ENCODE peak calls at places on chromosomes 11 and 22, in six cellular contexts. W, O, N, F, S and Q are unnamed samples.

GRCh38 chr22:36386351-36386899 is 1.3 kb downstream of the MYH9 start:
- DNase-seq in W (peak), O (peak), N (peak), F (no peak), S (no peak), Q (no peak)

GRCh38 chr11:796565-797299 is 1.3 kb downstream of the SLC25A22 start:
- DNase-seq in W (peak), O (no peak), N (peak), F (peak), S (no peak), Q (no peak)

GRCh38 chr11:1927151-1928037 is 7.9 kb downstream of the TNNT3 start:
- DNase-seq in W (peak), O (no peak), N (peak), F (no peak), S (no peak), Q (no peak)

GRCh38 chr11:69700278-69701140 is 3.3 kb downstream of the FGF19 start:
- DNase-seq in W (peak), O (peak), N (peak), F (peak), S (no peak), Q (peak)

GRCh38 chr11:60127311-60127811 is 38.9 kb downstream of the MS4A2 start:
- DNase-seq in W (no peak), O (no peak), N (no peak), F (no peak), S (no peak), Q (no peak)

GRCh38 chr22:43441751-43442150 is 29.9 kb downstream of the MPPED1 start:
- DNase-seq in W (no peak), O (no peak), N (no peak), F (no peak), S (no peak), Q (no peak)

GRCh38 chr11:16036218-16036617 is 320.1 kb downstream of the SOX6 start:
- DNase-seq in W (no peak), O (no peak), N (no peak), F (no peak), S (no peak), Q (no peak)

GRCh38 chr11:17927643-17928343 is 85.1 kb downstream of the SERGEF start:
- DNase-seq in W (no peak), O (no peak), N (no peak), F (no peak), S (no peak), Q (no peak)

GRCh38 chr22:49954991-49955580 is 5.5 kb upstream of the PIM3 start:
- DNase-seq in W (no peak), O (no peak), N (peak), F (peak), S (no peak), Q (no peak)

GRCh38 chr22:40285508-40285907 is 60.8 kb upstream of the ADSL start:
- DNase-seq in W (no peak), O (no peak), N (no peak), F (no peak), S (no peak), Q (no peak)

GRCh38 chr11:78576549-78577097 is 2.0 kb upstream of the NARS2 start:
- DNase-seq in W (no peak), O (no peak), N (no peak), F (no peak), S (no peak), Q (no peak)

GRCh38 chr11:134592391-134592990 is 180.4 kb upstream of the B3GAT1 start:
- DNase-seq in W (peak), O (peak), N (no peak), F (no peak), S (no peak), Q (no peak)

GRCh38 chr22:24440718-24441405 is 13.5 kb downstream of the ADORA2A start:
- DNase-seq in W (peak), O (no peak), N (no peak), F (no peak), S (no peak), Q (no peak)

GRCh38 chr22:25484498-25484897 is 80.0 kb upstream of the GRK3 start:
- DNase-seq in W (no peak), O (no peak), N (no peak), F (no peak), S (no peak), Q (no peak)

GRCh38 chr11:4060182-4060923 is 34.2 kb upstream of the RRM1 start:
- DNase-seq in W (no peak), O (no peak), N (no peak), F (no peak), S (no peak), Q (no peak)

GRCh38 chr22:23182289-23183106 is 2.2 kb downstream of the BCR start:
- DNase-seq in W (no peak), O (no peak), N (no peak), F (peak), S (no peak), Q (peak)

GRCh38 chr22:23180893-23181762 is 819 bp downstream of the BCR start:
- DNase-seq in W (no peak), O (peak), N (peak), F (peak), S (no peak), Q (no peak)

GRCh38 chr22:23180301-23180892 is at the start of gene BCR:
- DNase-seq in W (peak), O (peak), N (peak), F (peak), S (peak), Q (peak)

GRCh38 chr22:23183107-23183698 is 2.9 kb downstream of the BCR start:
- DNase-seq in W (no peak), O (no peak), N (no peak), F (peak), S (no peak), Q (no peak)

GRCh38 chr22:23181763-23182288 is 1.5 kb downstream of the BCR start:
- DNase-seq in W (no peak), O (no peak), N (no peak), F (no peak), S (no peak), Q (no peak)
- TF ChIP-seq POLR2A in W (no peak), O (no peak), N (no peak), F (no peak), S (no peak), Q (no peak)

GRCh38 chr11:37972691-37973090 is 1374.7 kb upstream of the RAG2 start:
- DNase-seq in W (no peak), O (no peak), N (no peak), F (no peak), S (no peak), Q (no peak)
- TF ChIP-seq POLR2A in W (no peak), O (no peak), N (no peak), F (no peak), S (no peak), Q (no peak)

DNA sequence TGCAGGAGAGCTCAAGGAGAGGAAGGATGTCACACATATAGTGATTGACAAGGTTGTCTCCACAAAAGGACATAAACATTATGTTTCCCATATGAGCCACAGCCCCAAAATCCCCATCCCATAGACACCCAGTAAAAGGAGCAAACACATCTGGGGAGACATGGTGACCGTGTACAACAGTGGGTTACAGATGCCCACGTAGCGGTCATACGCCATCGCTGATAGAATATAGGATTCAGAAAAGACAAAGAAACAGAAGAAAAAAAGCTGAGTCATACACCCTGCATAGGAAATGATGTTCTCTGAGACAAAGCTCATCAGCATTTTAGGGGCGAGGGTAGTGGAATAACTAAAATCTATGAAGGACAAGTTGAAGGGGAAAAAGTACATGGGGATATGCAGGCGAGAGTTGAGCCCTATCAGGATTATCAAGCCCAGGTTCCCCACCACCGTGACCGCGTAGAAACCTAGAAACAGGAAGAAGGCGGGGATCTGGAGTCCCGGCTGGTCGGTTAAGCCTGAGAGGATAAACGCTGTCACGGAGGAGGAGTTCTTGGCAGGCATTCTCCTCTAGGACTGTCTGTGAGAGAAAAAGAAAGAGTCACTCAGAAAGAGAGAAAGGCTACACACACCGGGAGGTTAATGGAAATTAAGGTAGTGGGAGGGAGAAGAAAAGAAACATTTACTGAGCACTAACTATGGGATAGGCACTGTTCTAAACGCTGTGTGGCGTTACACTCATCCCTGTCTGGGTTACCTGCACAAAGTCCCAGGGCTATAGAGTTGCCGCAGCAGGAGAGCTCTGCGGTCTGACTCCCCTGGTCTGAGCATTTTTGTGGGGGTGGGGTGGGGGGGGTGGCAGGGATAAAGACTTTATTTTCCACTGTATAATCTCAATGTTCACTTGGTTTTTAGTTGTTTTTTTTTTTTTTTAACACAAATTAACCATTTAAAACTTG is 36.1 kb upstream of the OR8B8 start:
- DNase-seq in W (no peak), O (peak), N (no peak), F (no peak), S (no peak), Q (no peak)
- TF ChIP-seq POLR2A in W (no peak), O (no peak), N (no peak), F (no peak), S (no peak), Q (no peak)

DNA sequence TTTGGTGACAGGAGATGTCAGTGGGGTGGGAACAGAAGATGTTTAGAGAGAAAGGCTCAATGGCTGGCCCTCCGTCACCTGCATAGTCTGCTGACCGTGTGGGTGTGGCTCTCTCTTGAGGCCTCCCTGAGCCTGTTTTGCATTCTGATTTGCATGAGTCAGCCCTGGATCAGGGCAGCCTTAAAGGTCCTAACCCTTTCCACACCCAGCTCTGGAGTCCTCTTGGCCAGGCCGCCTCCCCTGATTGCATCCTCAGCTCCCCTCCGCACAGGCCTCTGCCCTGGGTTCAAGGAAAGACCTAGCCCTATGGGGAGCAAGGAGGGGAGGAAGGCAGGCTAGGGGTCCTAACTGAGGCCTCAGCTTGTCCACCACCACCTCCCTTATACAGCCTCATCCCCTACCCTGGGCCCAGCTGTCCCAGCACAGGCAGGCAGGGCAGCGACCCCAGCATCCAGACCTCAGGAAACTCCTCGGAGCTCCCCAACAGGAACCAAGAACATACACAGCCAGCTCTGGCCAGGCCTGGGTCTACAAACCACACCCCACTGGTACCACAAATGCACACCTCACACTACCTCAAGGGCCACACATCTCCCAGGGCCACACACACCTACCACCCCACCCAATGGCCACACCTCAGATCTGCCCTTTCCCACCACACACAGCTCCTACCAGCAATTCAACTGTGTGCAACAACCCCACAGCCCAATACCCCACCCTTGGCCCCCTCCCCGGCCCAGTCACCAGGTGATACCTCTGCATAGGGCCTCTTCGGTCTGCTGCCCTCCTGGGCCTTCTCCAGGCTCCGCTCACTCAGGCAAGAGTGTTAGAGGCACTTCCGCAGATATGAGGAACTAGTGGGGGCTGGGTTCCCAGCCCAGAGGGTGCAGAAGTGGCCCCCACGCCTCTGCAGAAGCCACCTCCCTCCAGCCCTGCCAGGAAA is 13.7 kb downstream of the ARAP1 start:
- DNase-seq in W (no peak), O (no peak), N (no peak), F (no peak), S (peak), Q (peak)
- TF ChIP-seq POLR2A in W (no peak), O (no peak), N (no peak), F (no peak), S (no peak), Q (no peak)